ENCODE peak calls at places on chromosome 9, in eight cellular contexts. Q is left cardiac atrium; P is psoas muscle; K is posterior cingulate gyrus; S is stimulated activated CD4-positive, alpha-beta T cell treated with anti-CD3 and anti-CD28 coated beads, Interleukin-2, amount 100 ng/mL, for 24 hours; W is non-pigmented ciliary epithelial cell; I is anterior cingulate cortex; A is stimulated activated CD8-positive, alpha-beta memory T cell treated with anti-CD3 and anti-CD28 coated beads, Interleukin-15, amount 100 ng/mL, for 24 hours. T is an unnamed sample.
A peak's percentile ranks its signal among the peaks of the same experiment; 100 is the strongest.

GRCh38 chr9:33117306-33117705 is 40.8 kb upstream of the SMU1 start:
- DNase-seq in Q (no peak), P (no peak), A (no peak), W (no peak), S (no peak), K (no peak), I (no peak), T (no peak)

GRCh38 chr9:132350861-132351315 is 3.9 kb downstream of the SETX start:
- DNase-seq in K (no peak), Q (no peak), W (no peak), S (peak; percentile 20), A (no peak), P (no peak), I (no peak), T (no peak)

GRCh38 chr9:13088734-13089427 is 190.6 kb downstream of the MPDZ start:
- DNase-seq in P (no peak), Q (peak; percentile 20), A (no peak), K (no peak), S (no peak), I (peak; percentile 31), W (peak; percentile 15), T (no peak)

GRCh38 chr9:121984726-121985402 is 108.2 kb downstream of the TTLL11 start:
- DNase-seq in S (no peak), P (no peak), K (no peak), A (no peak), I (no peak), Q (peak; percentile 25), W (peak; percentile 65), T (no peak)

GRCh38 chr9:20209421-20210340 is 412.6 kb downstream of the MLLT3 start:
- DNase-seq in K (no peak), W (no peak), S (peak; percentile 59), P (no peak), Q (no peak), I (no peak), A (peak; percentile 6), T (no peak)

GRCh38 chr9:137150485-137151060 is 11.6 kb downstream of the GRIN1 start:
- DNase-seq in I (no peak), S (peak; percentile 70), A (no peak), K (no peak), Q (no peak), W (no peak), P (peak; percentile 72), T (no peak)

GRCh38 chr9:15286288-15286834 is 20.7 kb downstream of the TTC39B start:
- DNase-seq in K (no peak), A (no peak), Q (no peak), I (no peak), S (no peak), P (no peak), W (no peak), T (no peak)

GRCh38 chr9:114893622-114894021 is 36.8 kb downstream of the TNFSF8 start:
- DNase-seq in A (no peak), P (no peak), I (no peak), W (no peak), Q (no peak), K (no peak), S (no peak), T (no peak)

GRCh38 chr9:92668746-92669526 is 995 bp downstream of the IPPK start:
- DNase-seq in S (peak; percentile 59), W (no peak), I (no peak), K (no peak), Q (peak; percentile 62), P (peak; percentile 61), A (no peak), T (peak; percentile 79)

GRCh38 chr9:106886111-106887046 is 23.4 kb downstream of the ZNF462 start:
- DNase-seq in K (no peak), A (no peak), W (no peak), S (no peak), Q (no peak), P (no peak), I (no peak), T (no peak)

GRCh38 chr9:2023042-2023441 is 7.9 kb downstream of the SMARCA2 start:
- DNase-seq in Q (no peak), W (no peak), K (no peak), I (no peak), A (no peak), S (no peak), P (no peak), T (no peak)

GRCh38 chr9:134895103-134895502 is 14.5 kb downstream of the FCN2 start:
- DNase-seq in P (no peak), S (no peak), A (no peak), W (no peak), K (no peak), Q (no peak), I (no peak), T (peak; percentile 17)

GRCh38 chr9:98728500-98728899 is 19.8 kb upstream of the GABBR2 start:
- DNase-seq in W (no peak), K (no peak), I (no peak), A (no peak), P (no peak), Q (no peak), S (no peak), T (no peak)

GRCh38 chr9:99287641-99288040 is 65.6 kb downstream of the SEC61B start:
- DNase-seq in K (no peak), I (no peak), A (no peak), P (no peak), W (no peak), Q (no peak), S (no peak), T (no peak)

GRCh38 chr9:36006541-36006940 is 30.2 kb upstream of the RECK start:
- DNase-seq in Q (no peak), K (no peak), S (no peak), P (no peak), A (no peak), W (no peak), I (no peak), T (no peak)

GRCh38 chr9:127174386-127175318 is 52.2 kb upstream of the ANGPTL2 start:
- DNase-seq in W (no peak), P (no peak), K (no peak), Q (no peak), S (no peak), I (no peak), A (no peak), T (peak; percentile 52)

GRCh38 chr9:35616681-35617459 is 1.3 kb downstream of the CD72 start:
- DNase-seq in P (peak; percentile 84), I (peak; percentile 22), K (no peak), S (peak; percentile 73), Q (peak; percentile 86), A (peak; percentile 36), W (no peak), T (peak; percentile 90)

GRCh38 chr9:107675476-107676264 is 186.1 kb upstream of the KLF4 start:
- DNase-seq in K (no peak), A (no peak), S (no peak), P (no peak), Q (no peak), I (no peak), W (no peak), T (no peak)

T was measured in aorta.